ENCODE peak calls at places on chromosomes 2 and 18, in six cellular contexts. One of them, this sample, is unnamed.
A peak's percentile ranks its signal among the peaks of the same experiment; 100 is the strongest.

GRCh38 chr2:29000481-29000880 is 19.4 kb downstream of the TOGARAM2 start:
- DNase-seq in amniotic epithelial cell: peak; percentile 56
- DNase-seq in left ventricle myocardium superior: peak; percentile 61
- DNase-seq in effector memory CD4-positive, alpha-beta T cell: peak; percentile 47
- DNase-seq in NAMALWA: peak; percentile 53
- DNase-seq in dermis blood vessel endothelial cell: no peak
- DNase-seq in this sample: no peak

GRCh38 chr18:58580078-58580477 is 48.8 kb downstream of the ALPK2 start:
- DNase-seq in amniotic epithelial cell: peak; percentile 57
- DNase-seq in left ventricle myocardium superior: no peak
- DNase-seq in effector memory CD4-positive, alpha-beta T cell: no peak
- DNase-seq in NAMALWA: no peak
- DNase-seq in dermis blood vessel endothelial cell: no peak
- DNase-seq in this sample: no peak

GRCh38 chr18:26002375-26002774 is 88.0 kb downstream of the SS18 start:
- DNase-seq in amniotic epithelial cell: peak; percentile 2
- DNase-seq in left ventricle myocardium superior: no peak
- DNase-seq in effector memory CD4-positive, alpha-beta T cell: no peak
- DNase-seq in NAMALWA: no peak
- DNase-seq in dermis blood vessel endothelial cell: peak; percentile 10
- DNase-seq in this sample: no peak

GRCh38 chr2:96664366-96664765 is 21.8 kb downstream of the FER1L5 start:
- DNase-seq in amniotic epithelial cell: peak; percentile 30
- DNase-seq in left ventricle myocardium superior: no peak
- DNase-seq in effector memory CD4-positive, alpha-beta T cell: no peak
- DNase-seq in NAMALWA: no peak
- DNase-seq in dermis blood vessel endothelial cell: no peak
- DNase-seq in this sample: no peak

GRCh38 chr2:74372674-74373073 is 7.4 kb downstream of the DCTN1 start:
- DNase-seq in amniotic epithelial cell: no peak
- DNase-seq in left ventricle myocardium superior: no peak
- DNase-seq in effector memory CD4-positive, alpha-beta T cell: no peak
- DNase-seq in NAMALWA: no peak
- DNase-seq in dermis blood vessel endothelial cell: no peak
- DNase-seq in this sample: no peak

GRCh38 chr2:153391131-153391530 is 87.4 kb downstream of the RPRM start:
- DNase-seq in amniotic epithelial cell: no peak
- DNase-seq in left ventricle myocardium superior: no peak
- DNase-seq in effector memory CD4-positive, alpha-beta T cell: no peak
- DNase-seq in NAMALWA: no peak
- DNase-seq in dermis blood vessel endothelial cell: no peak
- DNase-seq in this sample: no peak

GRCh38 chr2:10550206-10551001 is 102.3 kb upstream of the ODC1 start:
- DNase-seq in amniotic epithelial cell: no peak
- DNase-seq in left ventricle myocardium superior: peak; percentile 50
- DNase-seq in effector memory CD4-positive, alpha-beta T cell: no peak
- DNase-seq in NAMALWA: no peak
- DNase-seq in dermis blood vessel endothelial cell: peak; percentile 95
- DNase-seq in this sample: peak; percentile 6

GRCh38 chr2:126885701-126886121 is 13.0 kb upstream of the TEX51 start:
- DNase-seq in amniotic epithelial cell: peak; percentile 46
- DNase-seq in left ventricle myocardium superior: peak; percentile 35
- DNase-seq in effector memory CD4-positive, alpha-beta T cell: no peak
- DNase-seq in NAMALWA: no peak
- DNase-seq in dermis blood vessel endothelial cell: no peak
- DNase-seq in this sample: peak; percentile 45

GRCh38 chr2:170098626-170099312 is 79.2 kb upstream of the MYO3B start:
- DNase-seq in amniotic epithelial cell: no peak
- DNase-seq in left ventricle myocardium superior: no peak
- DNase-seq in effector memory CD4-positive, alpha-beta T cell: no peak
- DNase-seq in NAMALWA: no peak
- DNase-seq in dermis blood vessel endothelial cell: peak; percentile 68
- DNase-seq in this sample: peak; percentile 18

GRCh38 chr2:111178730-111179405 is 58.2 kb downstream of the BCL2L11 start:
- DNase-seq in amniotic epithelial cell: peak; percentile 69
- DNase-seq in left ventricle myocardium superior: no peak
- DNase-seq in effector memory CD4-positive, alpha-beta T cell: no peak
- DNase-seq in NAMALWA: no peak
- DNase-seq in dermis blood vessel endothelial cell: no peak
- DNase-seq in this sample: peak; percentile 88

GRCh38 chr2:95266781-95267430 is 7.3 kb upstream of the PROM2 start:
- DNase-seq in amniotic epithelial cell: no peak
- DNase-seq in left ventricle myocardium superior: no peak
- DNase-seq in effector memory CD4-positive, alpha-beta T cell: no peak
- DNase-seq in NAMALWA: no peak
- DNase-seq in dermis blood vessel endothelial cell: no peak
- DNase-seq in this sample: no peak

GRCh38 chr2:113734187-113734586 is 22.3 kb downstream of the SLC35F5 start:
- DNase-seq in amniotic epithelial cell: no peak
- DNase-seq in left ventricle myocardium superior: no peak
- DNase-seq in effector memory CD4-positive, alpha-beta T cell: no peak
- DNase-seq in NAMALWA: no peak
- DNase-seq in dermis blood vessel endothelial cell: no peak
- DNase-seq in this sample: no peak

GRCh38 chr2:26130763-26131162 is 42.1 kb upstream of the GAREM2 start:
- DNase-seq in amniotic epithelial cell: no peak
- DNase-seq in left ventricle myocardium superior: no peak
- DNase-seq in effector memory CD4-positive, alpha-beta T cell: no peak
- DNase-seq in NAMALWA: no peak
- DNase-seq in dermis blood vessel endothelial cell: no peak
- DNase-seq in this sample: no peak

GRCh38 chr2:98601532-98602132 is 6.7 kb downstream of the COA5 start:
- DNase-seq in amniotic epithelial cell: peak; percentile 58
- DNase-seq in left ventricle myocardium superior: no peak
- DNase-seq in effector memory CD4-positive, alpha-beta T cell: no peak
- DNase-seq in NAMALWA: peak; percentile 58
- DNase-seq in dermis blood vessel endothelial cell: peak; percentile 75
- DNase-seq in this sample: peak; percentile 90

GRCh38 chr2:44450806-44451205 is 89.1 kb downstream of the CAMKMT start:
- DNase-seq in amniotic epithelial cell: no peak
- DNase-seq in left ventricle myocardium superior: no peak
- DNase-seq in effector memory CD4-positive, alpha-beta T cell: no peak
- DNase-seq in NAMALWA: no peak
- DNase-seq in dermis blood vessel endothelial cell: peak; percentile 65
- DNase-seq in this sample: no peak

GRCh38 chr18:74526478-74526877 is 7.8 kb upstream of the CNDP1 start:
- DNase-seq in amniotic epithelial cell: no peak
- DNase-seq in left ventricle myocardium superior: no peak
- DNase-seq in effector memory CD4-positive, alpha-beta T cell: no peak
- DNase-seq in NAMALWA: no peak
- DNase-seq in dermis blood vessel endothelial cell: no peak
- DNase-seq in this sample: no peak

GRCh38 chr2:158998486-158999248 is 30.2 kb downstream of the TANC1 start:
- DNase-seq in amniotic epithelial cell: no peak
- DNase-seq in left ventricle myocardium superior: no peak
- DNase-seq in effector memory CD4-positive, alpha-beta T cell: no peak
- DNase-seq in NAMALWA: peak; percentile 28
- DNase-seq in dermis blood vessel endothelial cell: peak; percentile 92
- DNase-seq in this sample: peak; percentile 68

GRCh38 chr2:27795093-27795834 is 23.7 kb downstream of the MRPL33 start:
- DNase-seq in amniotic epithelial cell: no peak
- DNase-seq in left ventricle myocardium superior: no peak
- DNase-seq in effector memory CD4-positive, alpha-beta T cell: no peak
- DNase-seq in NAMALWA: no peak
- DNase-seq in dermis blood vessel endothelial cell: no peak
- DNase-seq in this sample: no peak

GRCh38 chr18:22734812-22735627 is 198.1 kb upstream of the RBBP8 start:
- DNase-seq in amniotic epithelial cell: peak; percentile 29
- DNase-seq in left ventricle myocardium superior: no peak
- DNase-seq in effector memory CD4-positive, alpha-beta T cell: no peak
- DNase-seq in NAMALWA: no peak
- DNase-seq in dermis blood vessel endothelial cell: no peak
- DNase-seq in this sample: no peak

GRCh38 chr2:224453892-224454291 is 52.0 kb upstream of the FAM124B start:
- DNase-seq in amniotic epithelial cell: no peak
- DNase-seq in left ventricle myocardium superior: no peak
- DNase-seq in effector memory CD4-positive, alpha-beta T cell: no peak
- DNase-seq in NAMALWA: no peak
- DNase-seq in dermis blood vessel endothelial cell: no peak
- DNase-seq in this sample: no peak

GRCh38 chr2:2681611-2682295 is 350.7 kb upstream of the MYT1L start:
- DNase-seq in amniotic epithelial cell: no peak
- DNase-seq in left ventricle myocardium superior: no peak
- DNase-seq in effector memory CD4-positive, alpha-beta T cell: no peak
- DNase-seq in NAMALWA: no peak
- DNase-seq in dermis blood vessel endothelial cell: no peak
- DNase-seq in this sample: no peak

GRCh38 chr2:134280231-134280630 is 26.4 kb downstream of the MGAT5 start:
- DNase-seq in amniotic epithelial cell: no peak
- DNase-seq in left ventricle myocardium superior: no peak
- DNase-seq in effector memory CD4-positive, alpha-beta T cell: no peak
- DNase-seq in NAMALWA: peak; percentile 19
- DNase-seq in dermis blood vessel endothelial cell: no peak
- DNase-seq in this sample: no peak

GRCh38 chr2:96773922-96774321 is 13.2 kb downstream of the CNNM4 start:
- DNase-seq in amniotic epithelial cell: no peak
- DNase-seq in left ventricle myocardium superior: no peak
- DNase-seq in effector memory CD4-positive, alpha-beta T cell: peak; percentile 38
- DNase-seq in NAMALWA: peak; percentile 59
- DNase-seq in dermis blood vessel endothelial cell: no peak
- DNase-seq in this sample: peak; percentile 84

GRCh38 chr2:7785700-7786099 is 868.5 kb downstream of the RNF144A start:
- DNase-seq in amniotic epithelial cell: no peak
- DNase-seq in left ventricle myocardium superior: no peak
- DNase-seq in effector memory CD4-positive, alpha-beta T cell: no peak
- DNase-seq in NAMALWA: no peak
- DNase-seq in dermis blood vessel endothelial cell: no peak
- DNase-seq in this sample: no peak

GRCh38 chr2:174711206-174711605 is 53.1 kb downstream of the CHRNA1 start:
- DNase-seq in amniotic epithelial cell: peak; percentile 68
- DNase-seq in left ventricle myocardium superior: no peak
- DNase-seq in effector memory CD4-positive, alpha-beta T cell: no peak
- DNase-seq in NAMALWA: no peak
- DNase-seq in dermis blood vessel endothelial cell: no peak
- DNase-seq in this sample: no peak

GRCh38 chr2:174051741-174052638 is 86.8 kb upstream of the SP3 start:
- DNase-seq in amniotic epithelial cell: peak; percentile 81
- DNase-seq in left ventricle myocardium superior: peak; percentile 54
- DNase-seq in effector memory CD4-positive, alpha-beta T cell: no peak
- DNase-seq in NAMALWA: no peak
- DNase-seq in dermis blood vessel endothelial cell: no peak
- DNase-seq in this sample: no peak

GRCh38 chr2:2233171-2233826 is 97.8 kb downstream of the MYT1L start:
- DNase-seq in amniotic epithelial cell: no peak
- DNase-seq in left ventricle myocardium superior: no peak
- DNase-seq in effector memory CD4-positive, alpha-beta T cell: no peak
- DNase-seq in NAMALWA: no peak
- DNase-seq in dermis blood vessel endothelial cell: no peak
- DNase-seq in this sample: no peak

GRCh38 chr2:216284708-216285107 is 87.6 kb downstream of the MARCHF4 start:
- DNase-seq in amniotic epithelial cell: no peak
- DNase-seq in left ventricle myocardium superior: no peak
- DNase-seq in effector memory CD4-positive, alpha-beta T cell: no peak
- DNase-seq in NAMALWA: no peak
- DNase-seq in dermis blood vessel endothelial cell: no peak
- DNase-seq in this sample: no peak

GRCh38 chr2:9250498-9251153 is 44.0 kb downstream of the ASAP2 start:
- DNase-seq in amniotic epithelial cell: peak; percentile 37
- DNase-seq in left ventricle myocardium superior: no peak
- DNase-seq in effector memory CD4-positive, alpha-beta T cell: no peak
- DNase-seq in NAMALWA: no peak
- DNase-seq in dermis blood vessel endothelial cell: no peak
- DNase-seq in this sample: no peak

GRCh38 chr2:213129311-213129710 is 22.1 kb downstream of the IKZF2 start:
- DNase-seq in amniotic epithelial cell: no peak
- DNase-seq in left ventricle myocardium superior: no peak
- DNase-seq in effector memory CD4-positive, alpha-beta T cell: no peak
- DNase-seq in NAMALWA: no peak
- DNase-seq in dermis blood vessel endothelial cell: no peak
- DNase-seq in this sample: no peak